ENCODE peak calls at places on chromosome 5, in six cellular contexts. R, Y, B, L, M and J are unnamed samples.
A peak's percentile ranks its signal among the peaks of the same experiment; 100 is the strongest.

GRCh38 chr5:106849266-106849665 is 821.5 kb downstream of the EFNA5 start:
- DNase-seq in Y (no peak), L (no peak), M (no peak), B (no peak), R (no peak), J (no peak)

GRCh38 chr5:72440207-72440638 is 67.0 kb downstream of the ZNF366 start:
- DNase-seq in L (no peak), R (no peak), Y (no peak), M (no peak), B (no peak), J (no peak)

GRCh38 chr5:122008061-122008460 is 46.3 kb downstream of the SRFBP1 start:
- DNase-seq in M (no peak), L (no peak), B (no peak), Y (no peak), R (no peak), J (no peak)

GRCh38 chr5:132003982-132004381 is 7.5 kb downstream of the ACSL6 start:
- DNase-seq in L (no peak), R (no peak), B (no peak), M (no peak), Y (no peak), J (no peak)

GRCh38 chr5:19886123-19886921 is 101.7 kb downstream of the CDH18 start:
- DNase-seq in B (no peak), L (no peak), R (no peak), Y (no peak), M (no peak), J (no peak)

GRCh38 chr5:71587709-71588532 is 781 bp downstream of the MCCC2 start:
- DNase-seq in R (peak; percentile 21), L (no peak), M (no peak), B (no peak), Y (no peak), J (no peak)

GRCh38 chr5:179558912-179559279 is 8.5 kb downstream of the RUFY1 start:
- DNase-seq in L (no peak), B (peak; percentile 65), R (peak; percentile 39), M (no peak), Y (no peak), J (peak; percentile 74)

GRCh38 chr5:42495908-42496307 is 72.7 kb downstream of the GHR start:
- DNase-seq in B (no peak), L (no peak), R (no peak), M (no peak), Y (no peak), J (no peak)

GRCh38 chr5:138148811-138149210 is 9.6 kb upstream of the NME5 start:
- DNase-seq in Y (no peak), B (peak; percentile 63), M (no peak), R (no peak), L (peak; percentile 19), J (no peak)

GRCh38 chr5:134371834-134372340 is 518 bp downstream of the UBE2B start:
- DNase-seq in L (peak; percentile 76), M (peak; percentile 62), Y (peak; percentile 44), B (peak; percentile 84), R (peak; percentile 56), J (peak; percentile 76)

GRCh38 chr5:32711693-32712462 is 757 bp downstream of the NPR3 start:
- DNase-seq in L (peak; percentile 50), B (peak; percentile 78), Y (no peak), R (no peak), M (peak; percentile 41), J (no peak)

GRCh38 chr5:17190242-17190778 is 27.1 kb upstream of the BASP1 start:
- DNase-seq in R (peak; percentile 23), Y (no peak), B (no peak), L (no peak), M (no peak), J (no peak)

GRCh38 chr5:143495823-143496275 is 92.4 kb upstream of the NR3C1 start:
- DNase-seq in M (no peak), Y (no peak), B (no peak), L (no peak), R (no peak), J (no peak)

GRCh38 chr5:142782976-142783539 is 12.9 kb downstream of the ARHGAP26 start:
- DNase-seq in B (peak; percentile 84), R (no peak), L (peak; percentile 43), M (peak; percentile 60), Y (no peak), J (no peak)

GRCh38 chr5:133425183-133425582 is 187.2 kb downstream of the FSTL4 start:
- DNase-seq in R (no peak), Y (no peak), L (no peak), M (no peak), B (no peak), J (no peak)

GRCh38 chr5:197892-198489 is 6.7 kb downstream of the LRRC14B start:
- DNase-seq in L (no peak), R (no peak), Y (no peak), M (no peak), B (no peak), J (no peak)

GRCh38 chr5:68531970-68532369 is 316.4 kb downstream of the PIK3R1 start:
- DNase-seq in L (no peak), M (no peak), B (no peak), Y (no peak), R (no peak), J (no peak)

GRCh38 chr5:115379622-115380344 is 83.3 kb upstream of the CCDC112 start:
- DNase-seq in R (no peak), L (no peak), M (no peak), B (no peak), Y (no peak), J (no peak)

GRCh38 chr5:143760137-143760505 is 51.8 kb upstream of the HMHB1 start:
- DNase-seq in R (no peak), B (no peak), Y (no peak), M (no peak), L (no peak), J (no peak)

GRCh38 chr5:159003045-159004030 is 96.4 kb downstream of the EBF1 start:
- DNase-seq in Y (peak; percentile 21), B (no peak), R (no peak), L (peak; percentile 36), M (no peak), J (no peak)

DNA sequence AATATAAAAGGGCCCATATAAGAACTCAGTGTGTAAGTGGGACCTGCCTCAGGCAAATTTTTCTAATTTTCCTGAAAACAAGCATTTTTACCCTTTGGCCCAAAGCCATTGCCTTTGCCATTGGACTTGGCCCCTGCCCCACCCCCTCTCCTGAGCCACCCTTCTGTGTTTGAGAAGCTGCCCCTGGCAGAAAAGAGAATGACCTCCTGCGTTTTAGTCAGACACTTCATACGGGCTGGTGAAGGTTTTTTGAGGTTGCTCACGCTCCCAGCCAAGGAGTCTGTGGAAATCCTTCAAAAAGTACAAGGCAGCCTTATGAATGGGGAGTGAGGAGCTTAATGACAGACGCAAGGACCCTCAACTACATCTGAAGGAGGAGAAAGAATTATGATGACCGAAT is 308.9 kb downstream of the SLIT3 start:
- DNase-seq in M (no peak), R (no peak), B (no peak), L (no peak), Y (no peak), J (no peak)
- H3K4me1 ChIP-seq in M (peaks cover 6% of the 10 kb centered on the region), R (peaks cover 8% of the 10 kb centered on the region), B (no peaks in the 10 kb centered on the region), L (no peaks in the 10 kb centered on the region), Y (no peaks in the 10 kb centered on the region), J (peaks cover 39% of the 10 kb centered on the region)

DNA sequence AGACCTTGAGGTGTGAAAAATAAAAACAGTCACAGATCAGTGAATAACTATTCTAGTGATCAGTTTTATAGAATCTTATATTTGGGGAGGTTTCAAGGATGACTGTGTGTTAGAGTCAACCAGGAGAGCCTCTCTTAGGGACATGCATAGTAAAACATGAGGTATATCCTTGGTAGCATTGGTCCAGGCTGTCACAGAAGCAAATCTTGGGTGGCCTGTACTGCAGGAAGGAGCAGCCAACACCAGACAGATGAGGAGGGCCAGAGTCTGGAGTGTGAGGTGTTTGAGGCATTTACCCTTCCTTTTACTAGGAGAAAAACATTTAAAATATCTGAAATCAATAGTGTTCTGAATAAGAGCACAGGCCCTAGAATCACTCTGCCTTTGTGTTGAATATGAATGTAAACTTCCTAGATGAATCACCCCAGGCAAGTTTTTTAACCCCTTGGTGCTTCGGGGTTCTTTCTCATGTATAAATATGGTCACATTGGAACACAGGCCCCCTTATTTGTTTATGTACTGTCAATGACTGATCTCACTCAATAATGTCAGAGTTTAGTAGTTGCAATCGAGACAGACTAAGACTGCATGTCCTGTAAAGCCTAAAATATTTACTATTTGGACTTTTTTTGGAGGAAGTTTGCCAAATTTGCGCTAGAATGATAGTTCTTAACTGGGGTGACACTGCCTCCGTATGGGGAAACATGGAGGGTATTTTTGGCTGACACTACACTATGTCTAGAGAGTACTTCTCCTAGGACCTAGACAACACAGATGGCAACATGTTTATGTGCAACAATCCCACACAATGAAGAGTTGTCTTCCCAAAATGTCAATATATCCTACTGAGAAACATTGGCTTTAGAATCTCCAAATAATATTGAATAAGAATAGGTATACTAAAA is 416.6 kb upstream of the POU5F2 start:
- DNase-seq in L (no peak), Y (no peak), R (no peak), M (no peak), B (no peak), J (no peak)
- H3K4me1 ChIP-seq in L (no peaks in the 10 kb centered on the region), Y (no peaks in the 10 kb centered on the region), R (no peaks in the 10 kb centered on the region), M (no peaks in the 10 kb centered on the region), B (no peaks in the 10 kb centered on the region), J (no peaks in the 10 kb centered on the region)

GRCh38 chr5:156587012-156587411 is 260.0 kb downstream of the SGCD start:
- DNase-seq in M (no peak), Y (no peak), L (no peak), R (no peak), B (no peak), J (no peak)
- H3K4me1 ChIP-seq in M (peaks cover 6% of the 10 kb centered on the region), Y (no peaks in the 10 kb centered on the region), L (peaks cover 15% of the 10 kb centered on the region), R (no peaks in the 10 kb centered on the region), B (peaks cover 4% of the 10 kb centered on the region), J (no peaks in the 10 kb centered on the region)

GRCh38 chr5:169150108-169150507 is 150.8 kb downstream of the SLIT3 start:
- DNase-seq in M (no peak), B (no peak), L (no peak), R (no peak), Y (no peak), J (no peak)

GRCh38 chr5:169149317-169149716 is 151.6 kb downstream of the SLIT3 start:
- DNase-seq in R (peak; percentile 16), M (no peak), L (no peak), B (no peak), Y (no peak), J (no peak)

GRCh38 chr5:169152946-169153345 is 148.0 kb downstream of the SLIT3 start:
- DNase-seq in B (no peak), L (no peak), Y (no peak), M (no peak), R (no peak), J (no peak)

GRCh38 chr5:169152453-169152852 is 148.5 kb downstream of the SLIT3 start:
- DNase-seq in B (no peak), Y (no peak), M (no peak), L (no peak), R (no peak), J (no peak)

DNA sequence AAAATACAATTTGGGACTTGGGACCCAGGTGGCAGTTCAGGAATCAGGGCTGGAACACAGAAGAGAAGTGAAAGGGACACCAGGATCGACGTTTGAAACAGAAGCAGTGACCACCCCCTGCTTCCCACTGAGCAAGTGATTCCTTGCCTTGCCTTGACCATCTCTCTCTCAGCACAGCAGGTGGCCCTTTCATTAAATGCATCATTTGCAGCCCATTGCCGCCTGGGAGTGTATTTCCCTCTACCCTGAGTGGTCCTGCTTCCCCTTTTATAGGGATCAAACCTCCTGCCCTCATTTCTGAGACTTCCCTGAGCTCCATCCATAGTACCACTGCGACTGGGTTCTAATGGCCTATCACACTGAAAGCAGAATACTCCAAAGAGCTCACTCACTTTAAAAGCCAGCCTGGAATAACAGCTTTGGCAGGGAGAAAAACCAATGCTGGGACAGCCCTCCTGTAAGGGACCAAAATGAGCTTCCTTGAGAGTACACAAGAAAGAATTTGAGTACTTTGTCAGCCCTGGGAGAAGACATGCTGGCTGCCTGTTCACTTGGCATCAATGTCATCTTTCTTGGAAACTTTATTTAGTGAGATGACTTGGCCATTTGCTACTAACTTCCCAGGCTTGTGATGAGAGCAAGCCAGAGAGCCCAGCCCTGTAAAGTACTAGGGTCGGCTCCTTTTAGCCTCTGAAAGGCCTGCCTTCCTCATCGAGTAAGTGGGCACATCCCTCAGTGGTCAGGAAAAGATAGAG is 149.7 kb downstream of the SLIT3 start:
- DNase-seq in L (no peak), Y (no peak), B (no peak), R (no peak), M (no peak), J (no peak)
- H3K4me1 ChIP-seq in L (no peaks in the 10 kb centered on the region), Y (no peaks in the 10 kb centered on the region), B (peaks cover 9% of the 10 kb centered on the region), R (no peaks in the 10 kb centered on the region), M (no peaks in the 10 kb centered on the region), J (peaks cover 30% of the 10 kb centered on the region)